ENCODE peak calls at places on chromosomes 1 and 21, in four cellular contexts. Y, N, Q and X are unnamed samples.

GRCh38 chr1:231021540-231022031 is 18.5 kb downstream of the FAM89A start:
- DNase-seq in N (no peak), Y (no peak), Q (no peak), X (no peak)

GRCh38 chr1:23577056-23577985 is 18.0 kb upstream of the ID3 start:
- DNase-seq in Q (peak; percentile 86), Y (no peak), N (no peak), X (no peak)

GRCh38 chr21:41366522-41367151 is 4.8 kb downstream of the MX2 start:
- DNase-seq in Y (peak; percentile 41), Q (no peak), N (no peak), X (peak; percentile 82)

GRCh38 chr21:24895885-24896734 is 711.2 kb downstream of the MRPL39 start:
- DNase-seq in Q (peak; percentile 29), Y (no peak), N (no peak), X (no peak)

GRCh38 chr21:44874497-44875331 is 1.2 kb upstream of the PTTG1IP start:
- DNase-seq in N (peak; percentile 96), Q (peak; percentile 17), Y (peak; percentile 75), X (peak; percentile 85)

GRCh38 chr1:233632436-233632835 is 18.5 kb downstream of the KCNK1 start:
- DNase-seq in N (no peak), Y (no peak), Q (no peak), X (no peak)

GRCh38 chr1:201468501-201468843 is 516 bp downstream of the PHLDA3 start:
- DNase-seq in Q (peak; percentile 61), Y (peak; percentile 45), N (no peak), X (peak; percentile 66)

GRCh38 chr1:157595356-157595755 is 2.5 kb downstream of the FCRL4 start:
- DNase-seq in N (no peak), Y (no peak), Q (no peak), X (no peak)

GRCh38 chr1:21652101-21652936 is 16.8 kb downstream of the RAP1GAP start:
- DNase-seq in Q (no peak), Y (no peak), N (no peak), X (no peak)

GRCh38 chr1:155966135-155966534 is 12.2 kb downstream of the ARHGEF2 start:
- DNase-seq in Q (no peak), N (no peak), Y (no peak), X (no peak)

GRCh38 chr1:44724408-44725308 is 6.3 kb downstream of the RNU5D-1 start:
- DNase-seq in N (no peak), Q (no peak), Y (no peak), X (no peak)

GRCh38 chr1:185701650-185702049 is 32.5 kb upstream of the HMCN1 start:
- DNase-seq in Q (no peak), N (no peak), Y (no peak), X (no peak)

GRCh38 chr1:27561126-27561899 is 42.6 kb downstream of the AHDC1 start:
- DNase-seq in Y (no peak), N (no peak), Q (no peak), X (no peak)

GRCh38 chr21:26125433-26126167 is 45.0 kb downstream of the APP start:
- DNase-seq in Q (no peak), Y (no peak), N (no peak), X (no peak)

GRCh38 chr1:38111589-38111988 is 65.0 kb upstream of the POU3F1 start:
- DNase-seq in N (no peak), Q (no peak), Y (no peak), X (no peak)
- H3K27ac ChIP-seq in N (no peak overlapping the region), Q (no peak overlapping the region), Y (no peak overlapping the region), X (no peak overlapping the region)

GRCh38 chr1:232511172-232511571 is 118.8 kb downstream of the SIPA1L2 start:
- DNase-seq in Q (no peak), Y (no peak), N (no peak), X (no peak)

GRCh38 chr1:232512712-232513111 is 117.2 kb downstream of the SIPA1L2 start:
- DNase-seq in Y (no peak), Q (no peak), N (no peak), X (no peak)

GRCh38 chr1:232508161-232508661 is 121.7 kb downstream of the SIPA1L2 start:
- DNase-seq in Q (no peak), Y (no peak), N (no peak), X (no peak)

GRCh38 chr1:232509570-232509969 is 120.4 kb downstream of the SIPA1L2 start:
- DNase-seq in Q (peak; percentile 80), Y (no peak), N (no peak), X (no peak)

GRCh38 chr1:232510367-232511110 is 119.4 kb downstream of the SIPA1L2 start:
- DNase-seq in Q (no peak), Y (no peak), N (no peak), X (no peak)
- TF ChIP-seq CTCF in Q (no peak), Y (no peak), N (no peak), X (no peak)

GRCh38 chr1:164773146-164773545 is 214.2 kb downstream of the PBX1 start:
- DNase-seq in Q (no peak), Y (no peak), N (no peak), X (no peak)

GRCh38 chr1:164771001-164771550 is 212.1 kb downstream of the PBX1 start:
- DNase-seq in Y (no peak), Q (peak; percentile 37), N (no peak), X (no peak)

GRCh38 chr1:164771568-164772350 is 212.8 kb downstream of the PBX1 start:
- DNase-seq in Y (no peak), Q (no peak), N (no peak), X (no peak)

GRCh38 chr1:164774413-164774812 is 215.4 kb downstream of the PBX1 start:
- DNase-seq in Y (no peak), Q (no peak), N (no peak), X (no peak)

DNA sequence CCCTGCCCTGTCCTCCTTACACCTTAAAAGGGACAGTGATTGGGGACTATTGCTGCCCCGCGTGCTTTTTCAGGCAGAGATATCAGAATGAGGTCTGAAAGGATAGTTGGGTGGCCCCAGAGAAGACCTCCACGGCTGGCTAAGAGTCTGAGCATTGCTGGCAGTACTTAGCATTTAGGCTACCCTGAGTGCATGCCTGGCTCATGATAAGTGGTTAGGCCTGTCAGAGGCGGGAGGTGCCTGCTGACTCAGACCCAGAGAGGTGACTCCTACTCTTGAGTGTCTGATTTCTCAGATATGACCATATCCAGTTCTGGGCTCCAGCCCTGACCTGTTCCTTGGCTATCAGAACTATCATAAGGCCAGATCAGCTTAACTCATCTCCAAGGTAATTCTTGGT is 213.7 kb downstream of the PBX1 start:
- DNase-seq in N (no peak), Y (peak; percentile 77), Q (peak; percentile 87), X (peak; percentile 75)
- H3K4me1 ChIP-seq in N (peaks cover 7% of the 10 kb centered on the region), Y (peaks cover 54% of the 10 kb centered on the region), Q (peaks cover 71% of the 10 kb centered on the region), X (peaks cover 51% of the 10 kb centered on the region)

DNA sequence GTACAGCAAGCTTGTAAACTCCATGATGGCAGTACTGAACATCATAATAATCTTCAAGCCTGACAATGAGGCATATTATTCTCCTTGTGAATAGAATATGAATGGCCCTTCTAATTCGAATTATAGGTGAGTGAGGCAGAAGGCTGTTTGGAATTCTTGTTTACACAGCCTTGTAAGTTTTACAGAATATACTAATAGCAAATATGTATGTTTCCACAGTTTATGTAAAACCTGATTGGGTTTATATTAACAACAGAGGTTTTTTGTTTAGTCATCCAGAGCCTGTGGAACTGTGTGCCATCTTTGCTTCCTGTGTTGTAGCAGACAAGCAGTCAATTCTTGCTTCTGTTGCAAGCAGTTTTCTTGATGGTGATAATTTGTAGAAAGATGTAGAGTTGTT is 8.0 kb downstream of the OSBPL9 start:
- DNase-seq in Q (no peak), N (no peak), Y (no peak), X (no peak)
- H3K27ac ChIP-seq in Q (no peak overlapping the region), N (no peak overlapping the region), Y (peak overlapping the region; percentile 97), X (no peak overlapping the region)

DNA sequence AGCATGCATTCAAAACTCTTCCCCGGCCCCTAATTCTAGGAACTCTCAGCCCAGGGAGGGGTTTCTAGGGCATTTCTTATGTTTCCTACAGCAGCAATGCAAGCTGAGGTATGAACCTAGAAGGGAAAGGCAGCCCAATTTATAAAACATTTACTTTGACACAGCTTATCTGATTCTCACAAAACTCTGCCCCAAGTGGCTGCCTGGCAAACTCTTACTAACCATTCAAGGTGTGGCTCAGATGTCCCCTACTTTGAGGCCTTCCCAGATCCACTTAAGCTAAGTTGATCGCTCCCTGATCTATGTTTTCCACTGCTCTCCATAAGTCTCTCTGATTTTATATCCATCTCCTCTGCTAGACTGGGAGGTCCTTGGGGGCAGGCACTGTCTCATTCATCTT is 35.4 kb downstream of the AK2 start:
- DNase-seq in Y (no peak), Q (no peak), N (no peak), X (no peak)
- TF ChIP-seq CTCF in Y (no peak), Q (peak; percentile 12), N (no peak), X (no peak)

GRCh38 chr1:40078512-40079333 is 18.3 kb downstream of the PPT1 start:
- DNase-seq in N (no peak), Q (peak; percentile 73), Y (no peak), X (no peak)
- H3K4me1 ChIP-seq in N (no peaks in the 10 kb centered on the region), Q (no peaks in the 10 kb centered on the region), Y (no peaks in the 10 kb centered on the region), X (peaks cover 42% of the 10 kb centered on the region)

DNA sequence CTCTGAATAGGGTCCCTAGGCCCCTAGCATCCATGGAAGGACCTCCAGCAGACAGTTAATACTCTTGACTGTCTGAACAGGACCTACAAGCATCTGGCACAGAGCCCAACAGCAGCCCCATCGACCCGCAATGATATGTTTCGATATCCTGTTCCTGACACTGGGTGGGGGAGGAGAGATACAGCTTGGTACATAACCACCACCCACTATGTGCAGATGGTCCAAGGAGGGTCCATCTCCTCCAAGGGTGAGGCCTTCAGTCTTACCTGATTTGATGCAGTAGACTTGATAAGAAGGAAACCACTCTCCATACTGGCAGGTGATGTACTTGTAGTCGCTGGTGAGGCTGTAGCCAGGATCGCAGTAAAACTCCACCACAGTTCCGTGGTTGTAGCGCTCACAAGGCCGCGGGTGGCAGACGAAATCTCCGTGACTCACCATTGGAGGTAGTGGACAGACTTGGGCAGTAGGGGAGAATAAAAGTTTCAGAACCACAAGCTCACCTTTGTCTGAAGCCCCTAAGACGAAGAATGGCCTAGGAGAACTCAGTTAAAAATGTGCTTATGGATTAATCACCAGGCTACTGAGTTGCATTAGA is 86.0 kb upstream of the TLR5 start:
- DNase-seq in N (peak; percentile 40), Q (no peak), Y (no peak), X (no peak)
- H3K27ac ChIP-seq in N (no peak overlapping the region), Q (no peak overlapping the region), Y (no peak overlapping the region), X (no peak overlapping the region)

GRCh38 chr1:93878501-93878888 is 511 bp downstream of the DNTTIP2 start:
- DNase-seq in N (peak; percentile 64), Q (peak; percentile 25), Y (peak; percentile 49), X (peak; percentile 77)
- TF ChIP-seq CTCF in N (no peak), Q (no peak), Y (no peak), X (no peak)